ENCODE peak calls at places on chromosomes 1 and 21, in eight cellular contexts. J is body of pancreas; A is fibroblast of lung; M is transverse colon; F is K562; C is CD8-positive, alpha-beta memory T cell; O is uterus; Q is GM23248. T is an unnamed sample. For H3K36me3 and H3K9me3, the result is how much of the 10 kb centered on the place peaks cover.

GRCh38 chr1:27257155-27257554 is 22.7 kb downstream of the WDTC1 start:
- DNase-seq in J (no peak), C (no peak), Q (peak), M (no peak), F (no peak), A (peak), O (no peak), T (peak)

GRCh38 chr21:26846036-26846931 is 1.1 kb upstream of the ADAMTS1 start:
- DNase-seq in Q (peak), A (peak), O (peak), J (peak), M (peak), F (no peak), C (no peak), T (peak)

GRCh38 chr21:43866659-43867331 is 1.8 kb downstream of the AGPAT3 start:
- DNase-seq in O (no peak), F (peak), M (peak), A (no peak), C (peak), Q (no peak), J (peak), T (peak)

GRCh38 chr1:230717251-230717650 is 3.3 kb upstream of the AGT start:
- DNase-seq in O (no peak), M (no peak), J (no peak), C (no peak), Q (no peak), A (peak), F (no peak), T (no peak)

GRCh38 chr1:225998560-225999226 is 450 bp downstream of the SDE2 start:
- DNase-seq in A (peak), C (no peak), Q (peak), F (peak), J (no peak), M (no peak), O (no peak), T (no peak)

GRCh38 chr1:10236405-10237156 is 26.2 kb downstream of the KIF1B start:
- DNase-seq in C (no peak), A (no peak), Q (peak), O (no peak), J (no peak), M (no peak), F (no peak), T (no peak)

GRCh38 chr1:162256287-162256686 is 120.4 kb downstream of the SPATA46 start:
- DNase-seq in Q (no peak), J (no peak), A (no peak), F (no peak), M (no peak), C (no peak), O (no peak), T (no peak)

GRCh38 chr1:170623171-170623570 is 40.8 kb upstream of the PRRX1 start:
- DNase-seq in A (peak), O (no peak), C (no peak), F (no peak), J (no peak), M (no peak), Q (peak), T (peak)

GRCh38 chr1:21669287-21670058 is at the start of gene RAP1GAP:
- DNase-seq in O (peak), J (peak), F (peak), M (peak), C (no peak), A (no peak), Q (peak), T (no peak)

GRCh38 chr1:80639777-80640533 is 1160.8 kb upstream of the ADGRL2 start:
- DNase-seq in A (no peak), C (no peak), O (no peak), J (no peak), M (no peak), Q (no peak), F (no peak), T (no peak)

GRCh38 chr1:150008699-150009098 is 1.8 kb downstream of the OTUD7B start:
- DNase-seq in O (no peak), Q (no peak), M (no peak), J (peak), F (no peak), A (no peak), C (no peak), T (no peak)

GRCh38 chr1:207698822-207699483 is 52.9 kb upstream of the CD46 start:
- DNase-seq in F (peak), A (peak), M (peak), O (no peak), C (no peak), Q (peak), J (peak), T (peak)

GRCh38 chr1:2931722-2932401 is 89.4 kb upstream of the ACTRT2 start:
- DNase-seq in C (no peak), M (no peak), F (no peak), O (no peak), A (no peak), J (no peak), Q (no peak), T (no peak)

GRCh38 chr1:111285879-111286278 is 4.8 kb upstream of the CHIA start:
- DNase-seq in J (no peak), C (no peak), O (no peak), F (no peak), Q (no peak), A (no peak), M (no peak), T (no peak)

GRCh38 chr1:97895278-97895677 is 25.6 kb downstream of the DPYD start:
- DNase-seq in J (no peak), O (no peak), A (no peak), C (no peak), Q (no peak), M (no peak), F (no peak), T (no peak)

GRCh38 chr1:39952359-39953110 is 2.4 kb upstream of the MFSD2A start:
- DNase-seq in O (no peak), M (no peak), F (no peak), J (peak), C (no peak), Q (no peak), A (no peak), T (no peak)

GRCh38 chr1:14944471-14944981 is 209.0 kb upstream of the TMEM51 start:
- DNase-seq in J (no peak), C (no peak), F (no peak), O (no peak), Q (no peak), M (no peak), A (no peak), T (no peak)

GRCh38 chr1:83734411-83734810 is 264.5 kb downstream of the TTLL7 start:
- DNase-seq in J (no peak), Q (no peak), A (no peak), F (no peak), M (no peak), O (no peak), C (no peak), T (no peak)

GRCh38 chr1:220271706-220272046 is 577 bp downstream of the RAB3GAP2 start:
- DNase-seq in O (no peak), M (peak), A (no peak), F (peak), J (peak), Q (peak), C (no peak), T (peak)

GRCh38 chr1:220528049-220528678 is at the start of gene MARK1:
- DNase-seq in Q (peak), M (peak), A (peak), F (peak), O (peak), C (no peak), J (peak), T (peak)

GRCh38 chr1:152442765-152443164 is 28.7 kb upstream of the CRNN start:
- DNase-seq in A (peak), M (peak), F (no peak), Q (peak), O (no peak), J (peak), C (no peak), T (peak)

GRCh38 chr1:30664103-30664755 is 59.2 kb downstream of the MATN1 start:
- DNase-seq in Q (peak), O (no peak), M (no peak), C (no peak), J (peak), A (no peak), F (no peak), T (peak)

GRCh38 chr1:206769331-206769731 is 1.2 kb upstream of the IL19 start:
- DNase-seq in Q (no peak), C (peak), O (no peak), J (peak), F (no peak), M (peak), A (no peak), T (no peak)

GRCh38 chr1:94783342-94784264 is 36.6 kb upstream of the SLC44A3 start:
- DNase-seq in C (no peak), A (peak), J (peak), Q (peak), M (peak), F (no peak), O (peak), T (peak)

GRCh38 chr1:38728176-38728908 is 131.2 kb downstream of the RRAGC start:
- DNase-seq in Q (peak), F (no peak), O (peak), C (no peak), J (peak), M (peak), A (peak), T (peak)

GRCh38 chr21:29581393-29581792 is 282.7 kb downstream of the BACH1 start:
- DNase-seq in J (no peak), Q (no peak), A (no peak), M (no peak), O (no peak), C (no peak), F (no peak), T (no peak)

GRCh38 chr1:84997667-84998600 is 1.0 kb upstream of the MCOLN2 start:
- DNase-seq in A (peak), J (peak), O (no peak), M (peak), Q (peak), F (no peak), C (peak), T (peak)

GRCh38 chr1:244639561-244639960 is 13.4 kb upstream of the DESI2 start:
- DNase-seq in Q (no peak), C (no peak), O (no peak), M (no peak), A (no peak), F (no peak), J (no peak), T (no peak)

GRCh38 chr21:45208627-45208951 is 79.1 kb downstream of the POFUT2 start:
- DNase-seq in C (no peak), M (no peak), O (no peak), Q (peak), J (no peak), A (peak), F (no peak), T (no peak)

GRCh38 chr1:189899686-189900495 is 577.8 kb downstream of the BRINP3 start:
- DNase-seq in A (no peak), O (no peak), Q (no peak), J (no peak), C (no peak), F (no peak), M (no peak), T (no peak)

GRCh38 chr1:51976831-51977602 is 13.5 kb downstream of the RAB3B start:
- DNase-seq in F (no peak), A (no peak), J (no peak), M (no peak), O (no peak), Q (no peak), C (no peak), T (no peak)

GRCh38 chr1:173418107-173418985 is 58.8 kb upstream of the PRDX6 start:
- DNase-seq in F (no peak), Q (peak), O (no peak), M (no peak), C (no peak), A (peak), J (no peak), T (no peak)

DNA sequence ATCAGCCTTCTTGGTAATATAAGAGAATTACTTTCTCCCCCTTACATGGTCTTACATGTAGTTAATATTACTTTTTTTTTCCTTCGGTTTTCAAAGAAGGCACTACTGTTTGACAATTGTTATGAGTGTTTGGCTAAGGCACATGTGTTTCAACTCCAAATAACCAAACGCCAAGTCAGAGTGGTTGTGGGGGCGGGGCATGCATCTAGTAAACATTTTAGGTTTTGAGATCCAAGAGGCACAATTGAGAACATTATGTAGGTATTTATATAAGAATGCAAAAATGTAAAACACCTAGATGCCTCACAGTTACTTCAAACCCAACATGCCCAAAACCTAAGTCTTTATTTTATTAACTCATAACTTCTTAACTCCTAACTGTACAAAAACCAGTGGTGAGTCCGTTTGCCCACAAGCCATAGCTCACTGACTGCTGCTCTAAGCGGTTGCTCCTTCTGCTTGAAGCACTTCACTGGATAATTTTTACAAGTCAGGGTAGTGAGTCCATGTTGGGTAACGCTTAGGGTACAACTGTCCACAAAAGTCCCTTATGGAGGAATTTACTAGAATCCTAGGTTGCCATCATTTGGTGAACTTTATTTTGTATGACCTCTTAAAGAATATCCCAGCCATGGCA is 189.9 kb downstream of the HUNK start:
- DNase-seq in M (no peak), F (no peak), C (no peak), A (no peak), O (no peak), J (no peak), Q (no peak), T (no peak)
- H3K4me3 ChIP-seq in M (no peak), F (no peak), C (no peak), A (no peak), O (no peak), J (no peak), Q (no peak), T (no peak)

GRCh38 chr1:24932725-24933294 is 2.7 kb upstream of the RUNX3 start:
- DNase-seq in F (no peak), M (no peak), O (no peak), J (no peak), Q (no peak), A (no peak), C (no peak), T (no peak)

GRCh38 chr1:24932284-24932683 is 2.2 kb upstream of the RUNX3 start:
- DNase-seq in A (no peak), M (peak), F (peak), J (peak), C (peak), O (no peak), Q (peak), T (no peak)

GRCh38 chr1:24930703-24931480 is 816 bp upstream of the RUNX3 start:
- DNase-seq in M (no peak), F (no peak), C (no peak), Q (no peak), A (peak), O (no peak), J (no peak), T (no peak)

GRCh38 chr1:24929876-24930702 is at the start of gene RUNX3:
- DNase-seq in Q (peak), J (peak), C (peak), M (peak), O (no peak), F (peak), A (no peak), T (peak)

GRCh38 chr1:24931481-24932221 is 1.6 kb upstream of the RUNX3 start:
- DNase-seq in C (no peak), M (no peak), J (no peak), F (no peak), Q (no peak), O (no peak), A (no peak), T (no peak)
- H3K36me3 ChIP-seq in C (under half), M (under half), J (under half), F (under half), Q (under half), O (under half), A (under half), T (under half)

DNA sequence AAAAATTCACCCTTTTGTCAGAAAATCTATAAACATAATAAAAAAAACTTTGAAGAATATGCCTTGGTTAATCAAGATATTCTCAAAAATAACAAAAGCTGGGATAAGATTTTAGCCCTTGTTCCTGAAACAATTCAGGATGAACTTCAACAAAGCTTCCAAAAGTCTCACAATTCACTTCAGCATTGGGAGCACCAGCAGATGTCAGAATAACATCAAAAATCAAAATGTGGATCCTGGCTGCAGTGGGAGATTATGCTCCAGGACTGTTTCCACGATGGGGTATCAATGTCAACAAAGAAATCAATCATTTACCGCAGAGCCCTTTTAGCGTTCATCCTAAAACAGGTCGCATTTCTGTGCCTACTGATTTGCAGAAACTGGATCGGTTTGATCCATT is 35.2 kb downstream of the ZNF670 start:
- DNase-seq in Q (no peak), O (no peak), J (no peak), M (no peak), C (no peak), F (no peak), A (no peak), T (no peak)
- H3K9me3 ChIP-seq in Q (under half), O (under half), J (under half), M (half or more), C (under half), F (under half), A (under half), T (under half)

GRCh38 chr1:1071486-1072298 is 2.4 kb downstream of the RNF223 start:
- DNase-seq in M (no peak), J (no peak), F (no peak), A (no peak), O (no peak), Q (no peak), C (no peak), T (no peak)

GRCh38 chr1:1069061-1069710 is 4.9 kb downstream of the RNF223 start:
- DNase-seq in M (peak), J (peak), C (peak), F (peak), A (peak), O (peak), Q (peak), T (peak)

GRCh38 chr1:1068077-1068373 is 6.1 kb downstream of the RNF223 start:
- DNase-seq in Q (no peak), C (no peak), F (no peak), A (no peak), O (no peak), J (no peak), M (no peak), T (no peak)

GRCh38 chr1:1068374-1069060 is 5.6 kb downstream of the RNF223 start:
- DNase-seq in C (peak), J (peak), O (no peak), A (no peak), Q (no peak), F (no peak), M (peak), T (no peak)

GRCh38 chr1:1069711-1070676 is 4.1 kb downstream of the RNF223 start:
- DNase-seq in J (no peak), Q (peak), M (no peak), F (peak), A (no peak), O (no peak), C (no peak), T (no peak)
- H3K4me3 ChIP-seq in J (no peak), Q (no peak), M (no peak), F (peak), A (no peak), O (no peak), C (peak), T (no peak)

DNA sequence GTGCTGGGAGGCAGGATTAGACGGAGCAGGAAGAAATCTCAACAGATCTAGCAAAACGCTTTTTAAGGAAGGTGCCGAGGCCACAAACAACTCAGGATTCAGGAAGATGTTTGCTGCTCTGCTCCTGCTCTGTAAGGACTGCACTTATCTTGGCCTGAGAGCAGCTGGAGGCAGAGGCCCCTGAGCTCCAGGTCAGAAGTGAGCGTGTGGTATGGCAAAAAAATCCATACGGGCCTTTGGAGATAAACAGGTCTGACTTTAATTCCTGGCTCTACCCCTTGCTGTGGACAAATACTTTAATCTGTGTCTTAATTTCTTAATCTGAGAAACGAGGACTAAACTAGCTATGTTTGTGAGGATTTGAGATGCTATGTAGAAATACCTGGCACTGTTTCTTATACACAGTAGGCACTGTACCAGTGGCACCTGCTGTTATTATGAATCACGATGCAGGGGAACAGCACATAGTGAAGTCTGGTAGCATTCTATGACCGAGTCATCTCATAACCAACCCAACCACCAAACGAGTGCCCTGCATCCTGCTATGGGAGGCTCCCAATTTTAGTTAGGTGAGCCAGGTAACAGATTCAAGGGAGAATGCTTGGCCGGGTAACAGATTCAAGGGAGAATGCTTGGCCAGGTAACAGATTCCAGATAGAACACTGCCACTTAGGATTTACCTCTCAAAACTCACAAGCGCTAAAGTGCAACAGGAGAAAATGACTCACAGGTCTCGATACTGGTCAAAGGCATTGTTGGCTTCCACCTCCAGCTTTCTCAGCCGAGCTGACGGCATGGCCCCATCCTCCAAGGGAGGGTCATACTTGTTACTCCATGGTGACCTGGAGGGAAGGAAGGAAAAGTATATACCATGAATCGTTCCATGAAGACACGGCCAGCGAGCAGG is 65.9 kb downstream of the SLC66A1 start:
- DNase-seq in O (no peak), M (no peak), F (no peak), Q (no peak), C (no peak), A (no peak), J (no peak), T (no peak)
- H3K36me3 ChIP-seq in O (under half), M (under half), F (half or more), Q (under half), C (half or more), A (under half), J (under half), T (half or more)

DNA sequence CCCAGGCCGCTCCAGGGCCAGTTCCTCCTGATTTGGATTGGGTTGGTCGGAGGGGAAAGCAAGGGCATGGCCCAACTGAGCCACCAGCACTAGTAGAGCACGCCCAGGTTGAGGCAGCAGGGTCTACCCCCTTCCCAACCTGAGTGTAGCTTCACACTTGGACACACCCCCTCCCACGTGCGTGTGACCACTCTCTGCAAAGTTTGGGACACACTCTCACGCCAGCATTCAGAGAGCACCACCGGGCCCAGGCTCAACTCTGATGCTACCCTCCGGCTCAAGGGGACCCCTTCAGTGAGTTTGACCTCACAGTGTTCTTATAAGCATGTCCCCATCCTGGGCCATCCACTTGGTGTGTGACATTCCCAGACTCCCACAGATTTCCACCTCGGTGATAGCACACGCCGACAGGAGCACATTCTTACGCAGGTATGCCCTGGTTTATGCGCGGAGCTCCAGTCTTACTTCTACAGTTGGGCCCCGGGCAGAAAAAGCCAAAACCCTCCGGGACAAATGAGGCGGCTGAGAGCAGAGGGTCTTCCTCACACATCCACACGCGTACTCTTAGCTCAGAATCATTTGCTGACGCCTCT is 3.0 kb upstream of the DMRTA2 start:
- DNase-seq in F (no peak), A (no peak), Q (no peak), M (no peak), C (no peak), J (no peak), O (no peak), T (no peak)
- H3K9me3 ChIP-seq in F (under half), A (under half), Q (under half), M (under half), C (under half), J (under half), O (under half), T (under half)

T was measured in MG63.